ENCODE peak calls at places on chromosomes 3 and 15, in seven cellular contexts. F, O, T, W, Y, G and H are unnamed samples.

GRCh38 chr3:123385072-123385471 is 63.8 kb downstream of the ADCY5 start:
- DNase-seq in F (no peak), O (no peak), T (no peak), W (no peak), Y (no peak), G (no peak), H (no peak)

GRCh38 chr3:159260049-159260662 is 458.3 kb downstream of the MFSD1 start:
- DNase-seq in F (peak; percentile 54), O (peak; percentile 80), T (peak; percentile 31), W (peak; percentile 37), Y (peak; percentile 82), G (no peak), H (peak; percentile 77)

GRCh38 chr3:52432225-52432624 is 12.7 kb downstream of the SEMA3G start:
- DNase-seq in F (no peak), O (no peak), T (no peak), W (no peak), Y (no peak), G (no peak), H (no peak)

GRCh38 chr15:36938764-36939163 is 161.6 kb downstream of the MEIS2 start:
- DNase-seq in F (no peak), O (no peak), T (no peak), W (no peak), Y (no peak), G (no peak), H (no peak)

GRCh38 chr3:186643493-186643892 is 3.3 kb downstream of the FETUB start:
- DNase-seq in F (peak; percentile 31), O (peak; percentile 70), T (no peak), W (no peak), Y (no peak), G (no peak), H (no peak)

GRCh38 chr3:21902956-21903355 is 151.9 kb upstream of the ZNF385D start:
- DNase-seq in F (no peak), O (no peak), T (no peak), W (no peak), Y (no peak), G (no peak), H (no peak)

GRCh38 chr3:194860725-194861124 is 175.0 kb downstream of the FAM43A start:
- DNase-seq in F (no peak), O (no peak), T (no peak), W (no peak), Y (no peak), G (no peak), H (no peak)

GRCh38 chr3:166283856-166284255 is 446.6 kb upstream of the BCHE start:
- DNase-seq in F (peak; percentile 75), O (no peak), T (no peak), W (no peak), Y (peak; percentile 29), G (no peak), H (peak; percentile 93)

GRCh38 chr15:73856458-73857192 is 16.7 kb upstream of the TBC1D21 start:
- DNase-seq in F (no peak), O (no peak), T (no peak), W (no peak), Y (peak; percentile 11), G (no peak), H (no peak)

GRCh38 chr3:158709666-158710083 is 22.6 kb downstream of the RARRES1 start:
- DNase-seq in F (peak; percentile 96), O (no peak), T (no peak), W (no peak), Y (no peak), G (no peak), H (peak; percentile 99)

GRCh38 chr15:59436774-59437472 is 1.1 kb upstream of the FAM81A start:
- DNase-seq in F (no peak), O (no peak), T (no peak), W (no peak), Y (peak; percentile 41), G (no peak), H (no peak)

GRCh38 chr3:194312186-194312742 is 38.9 kb downstream of the CPN2 start:
- DNase-seq in F (no peak), O (no peak), T (no peak), W (no peak), Y (no peak), G (no peak), H (peak; percentile 26)

GRCh38 chr3:42697326-42698051 is 5.1 kb downstream of the HHATL start:
- DNase-seq in F (no peak), O (no peak), T (no peak), W (no peak), Y (no peak), G (no peak), H (no peak)

GRCh38 chr3:66038726-66039589 is at the start of gene MAGI1:
- DNase-seq in F (peak; percentile 92), O (peak; percentile 80), T (peak; percentile 89), W (peak; percentile 94), Y (peak; percentile 96), G (peak; percentile 43), H (peak; percentile 94)

GRCh38 chr15:71333839-71334238 is 218.6 kb downstream of the THSD4 start:
- DNase-seq in F (no peak), O (no peak), T (peak; percentile 21), W (no peak), Y (no peak), G (no peak), H (peak; percentile 82)